ENCODE peak calls at places on chromosomes 1 and 21, in six cellular contexts. G is fibroblast of pulmonary artery, L is mesendoderm, C is BJ, X is heart right ventricle, W is fibroblast of mammary gland. R is an unnamed sample.
A peak's percentile ranks its signal among the peaks of the same experiment; 100 is the strongest.

GRCh38 chr1:97685355-97685754 is 235.5 kb downstream of the DPYD start:
- DNase-seq in G (no peak), L (no peak), C (no peak), X (no peak), W (no peak), R (no peak)

GRCh38 chr1:8742022-8742924 is 75.2 kb downstream of the RERE start:
- DNase-seq in G (no peak), L (no peak), C (no peak), X (no peak), W (no peak), R (no peak)

GRCh38 chr1:7313081-7313546 is 458.0 kb upstream of the VAMP3 start:
- DNase-seq in G (no peak), L (no peak), C (no peak), X (no peak), W (no peak), R (peak; percentile 60)

GRCh38 chr1:11134352-11135266 is 34.9 kb upstream of the EXOSC10 start:
- DNase-seq in G (peak; percentile 26), L (no peak), C (peak; percentile 65), X (no peak), W (peak; percentile 47), R (peak; percentile 68)

GRCh38 chr1:40309374-40310128 is 7.5 kb downstream of the COL9A2 start:
- DNase-seq in G (no peak), L (no peak), C (no peak), X (no peak), W (no peak), R (no peak)

GRCh38 chr21:44557491-44558328 is 885 bp downstream of the KRTAP10-3 start:
- DNase-seq in G (no peak), L (no peak), C (no peak), X (no peak), W (no peak), R (no peak)

GRCh38 chr1:240575976-240576666 is 35.8 kb downstream of the GREM2 start:
- DNase-seq in G (peak; percentile 31), L (peak; percentile 51), C (no peak), X (no peak), W (peak; percentile 83), R (no peak)

GRCh38 chr21:26925636-26926035 is 41.3 kb downstream of the ADAMTS5 start:
- DNase-seq in G (no peak), L (peak; percentile 45), C (no peak), X (no peak), W (no peak), R (no peak)

GRCh38 chr21:42384184-42384583 is 11.7 kb downstream of the TMPRSS3 start:
- DNase-seq in G (no peak), L (no peak), C (no peak), X (no peak), W (no peak), R (no peak)

GRCh38 chr1:84750110-84750509 is 59.8 kb upstream of the SSX2IP start:
- DNase-seq in G (no peak), L (no peak), C (no peak), X (no peak), W (no peak), R (peak; percentile 94)

GRCh38 chr1:154943649-154944421 is 7.3 kb upstream of the PMVK start:
- DNase-seq in G (peak; percentile 38), L (peak; percentile 61), C (no peak), X (peak; percentile 34), W (no peak), R (peak; percentile 47)

GRCh38 chr1:27001570-27002360 is 8.3 kb downstream of the TRNP1 start:
- DNase-seq in G (no peak), L (peak; percentile 37), C (no peak), X (peak; percentile 38), W (peak; percentile 78), R (peak; percentile 65)

GRCh38 chr21:44052830-44053226 is 40.7 kb downstream of the TRAPPC10 start:
- DNase-seq in G (no peak), L (no peak), C (no peak), X (no peak), W (no peak), R (no peak)

GRCh38 chr1:225812488-225813249 is 2.7 kb downstream of the EPHX1 start:
- DNase-seq in G (peak; percentile 39), L (no peak), C (no peak), X (no peak), W (no peak), R (no peak)

GRCh38 chr1:225814381-225814780 is 4.5 kb downstream of the EPHX1 start:
- DNase-seq in G (no peak), L (no peak), C (no peak), X (peak; percentile 72), W (no peak), R (no peak)

GRCh38 chr1:225813250-225813964 is 3.5 kb downstream of the EPHX1 start:
- DNase-seq in G (peak; percentile 70), L (peak; percentile 57), C (no peak), X (peak; percentile 70), W (peak; percentile 79), R (peak; percentile 76)

GRCh38 chr1:225809842-225810578 is at the start of gene EPHX1:
- DNase-seq in G (peak; percentile 89), L (peak; percentile 95), C (peak; percentile 32), X (peak; percentile 93), W (peak; percentile 79), R (peak; percentile 89)

DNA sequence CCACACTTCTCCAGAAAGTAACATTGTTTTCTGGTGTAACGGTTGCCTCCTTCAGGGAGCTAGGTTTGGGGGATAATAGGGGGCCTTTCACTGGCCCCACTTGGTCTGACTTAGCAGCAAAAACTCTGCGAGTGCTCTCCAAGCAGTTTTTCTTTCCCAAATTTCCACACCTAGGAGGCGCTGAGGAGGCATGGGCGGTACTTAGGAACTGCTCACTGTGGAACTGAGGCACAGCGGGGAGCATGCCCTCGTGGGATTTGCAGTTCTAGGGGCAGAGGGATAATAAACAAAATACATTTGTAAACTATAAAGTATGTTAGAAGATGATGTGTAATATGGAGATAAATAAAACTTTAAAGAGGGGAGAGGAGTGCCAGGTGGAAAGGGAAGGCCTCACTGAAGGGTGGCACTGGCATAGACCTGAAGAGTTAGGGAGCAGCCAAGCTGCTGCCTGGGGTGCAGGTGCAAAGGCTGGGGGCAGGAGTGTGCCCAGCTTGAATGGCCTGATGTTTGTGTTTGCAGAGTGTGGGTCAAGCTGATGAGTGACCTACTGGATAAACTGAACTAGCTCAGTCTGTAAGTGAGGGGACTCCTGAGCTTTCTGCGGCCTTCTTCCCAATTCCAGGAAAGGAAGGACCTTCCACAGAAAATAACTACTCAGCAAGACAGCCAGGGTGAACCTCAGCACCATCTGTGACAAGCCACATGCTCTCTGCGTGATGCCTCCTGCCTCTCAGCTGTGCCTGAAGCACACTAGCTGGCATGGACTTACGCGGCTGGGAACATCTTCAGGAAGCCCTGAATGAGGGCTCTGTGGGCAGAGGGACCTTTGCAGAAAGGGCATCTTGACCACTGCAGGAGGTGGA is 1.9 kb downstream of the EPHX1 start:
- DNase-seq in G (no peak), L (peak; percentile 81), C (no peak), X (no peak), W (no peak), R (peak; percentile 19)
- H3K4me3 ChIP-seq in G (peak overlapping the region; percentile 72), L (peak overlapping the region; percentile 15), C (no peak overlapping the region), X (peak overlapping the region; percentile 93), W (no peak overlapping the region), R (no peak overlapping the region)

DNA sequence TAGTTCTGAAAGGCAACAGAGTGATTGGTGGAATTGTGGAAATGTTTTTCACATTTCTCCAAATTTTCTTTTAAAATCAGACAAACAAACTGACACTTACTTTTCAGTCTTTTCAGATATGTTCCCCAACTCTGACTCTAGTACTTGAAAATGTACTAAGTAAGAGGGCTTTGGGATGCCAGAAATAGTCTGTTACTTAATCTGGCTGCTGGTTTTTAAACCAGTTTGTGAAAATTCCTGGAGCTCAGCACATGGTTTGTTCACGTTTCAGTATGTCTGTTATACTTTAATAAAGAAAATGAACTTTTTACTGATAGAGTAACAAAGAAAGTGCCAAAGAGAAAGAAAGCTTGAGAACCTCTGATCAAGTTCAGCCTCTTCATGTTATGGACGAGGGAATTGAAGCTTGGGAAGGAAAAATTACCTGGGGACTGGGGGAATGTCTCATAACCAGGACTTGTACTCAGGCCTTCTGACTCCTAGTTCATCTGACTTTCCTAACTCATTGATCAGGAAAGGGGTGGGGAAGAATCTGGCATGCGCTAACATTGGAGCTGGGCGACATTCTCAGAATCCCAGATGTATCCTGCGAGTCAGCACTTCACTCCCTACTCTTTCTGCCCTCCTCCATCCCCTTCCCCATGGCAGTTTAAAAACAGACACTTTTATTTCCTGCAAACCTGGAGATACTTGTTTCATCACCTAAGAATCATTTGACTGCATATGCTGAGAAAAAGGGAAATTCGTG is 30.8 kb upstream of the DNAJC6 start:
- DNase-seq in G (no peak), L (peak; percentile 71), C (no peak), X (no peak), W (no peak), R (no peak)
- H3K4me3 ChIP-seq in G (no peak overlapping the region), L (no peak overlapping the region), C (no peak overlapping the region), X (peak overlapping the region; percentile 9), W (no peak overlapping the region), R (no peak overlapping the region)

DNA sequence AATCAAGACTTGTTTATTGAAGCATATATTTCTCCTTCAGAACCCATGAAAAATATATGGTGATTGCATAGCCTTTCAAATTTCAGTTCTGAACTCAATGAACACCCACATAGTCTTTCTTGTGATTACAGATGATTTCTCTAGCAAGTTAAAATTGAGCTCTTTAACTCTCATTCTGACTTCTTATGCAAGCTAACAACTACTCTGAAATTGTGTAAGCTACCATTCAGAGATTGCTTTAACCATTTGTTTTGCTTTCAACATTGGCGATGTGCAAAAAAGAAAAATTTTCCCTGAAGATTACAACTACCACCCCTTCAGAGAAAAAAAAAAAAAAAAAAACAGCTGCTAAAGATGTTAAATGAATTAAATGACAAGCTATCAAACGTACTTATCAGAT is 193.9 kb downstream of the DAB1 start:
- DNase-seq in G (no peak), L (no peak), C (no peak), X (no peak), W (no peak), R (no peak)
- H3K4me3 ChIP-seq in G (no peak overlapping the region), L (no peak overlapping the region), C (no peak overlapping the region), X (no peak overlapping the region), W (no peak overlapping the region), R (no peak overlapping the region)

GRCh38 chr1:2642560-2643413 is 10.0 kb upstream of the MMEL1 start:
- DNase-seq in G (peak; percentile 91), L (peak; percentile 95), C (peak; percentile 26), X (peak; percentile 92), W (peak; percentile 83), R (peak; percentile 84)

GRCh38 chr1:2642131-2642559 is 9.3 kb upstream of the MMEL1 start:
- DNase-seq in G (no peak), L (no peak), C (no peak), X (no peak), W (no peak), R (no peak)

GRCh38 chr1:2644171-2644570 is 11.4 kb upstream of the MMEL1 start:
- DNase-seq in G (no peak), L (no peak), C (no peak), X (no peak), W (no peak), R (no peak)

GRCh38 chr1:2644591-2645101 is 11.8 kb upstream of the MMEL1 start:
- DNase-seq in G (no peak), L (no peak), C (no peak), X (no peak), W (no peak), R (no peak)

DNA sequence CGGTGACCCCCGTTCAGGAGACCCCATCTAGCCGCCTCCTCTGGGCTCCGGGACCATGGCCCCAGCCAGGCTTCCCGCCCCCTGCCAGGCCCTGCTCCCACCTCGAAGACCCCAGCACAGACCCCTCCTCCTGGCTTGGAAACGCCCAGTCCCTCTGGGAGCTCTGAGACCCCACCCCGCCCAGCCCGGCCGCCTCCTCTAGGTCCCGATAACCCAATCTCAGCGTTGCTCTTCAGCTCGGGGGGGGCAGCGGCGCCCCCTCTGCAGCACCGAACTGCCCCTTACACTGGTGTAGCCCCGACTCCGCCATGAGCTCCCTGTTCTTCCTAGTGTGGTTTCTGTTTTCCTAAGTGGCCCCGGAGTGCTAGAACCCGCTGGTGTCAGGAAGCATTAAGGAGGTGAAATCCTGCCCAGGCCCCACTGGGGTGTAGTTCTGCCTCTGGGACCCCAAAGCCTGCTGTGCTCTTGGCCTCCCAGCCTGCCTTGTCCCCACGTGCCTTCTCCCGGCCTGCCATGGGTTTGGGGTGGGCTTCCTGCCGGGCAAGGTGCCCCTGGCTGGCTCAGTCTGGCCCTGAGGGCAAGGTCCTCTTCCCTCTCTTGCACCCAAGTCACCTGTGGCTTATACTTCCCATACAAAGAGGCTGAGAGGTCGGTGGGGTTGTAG is 10.7 kb upstream of the MMEL1 start:
- DNase-seq in G (no peak), L (no peak), C (no peak), X (no peak), W (no peak), R (no peak)
- H3K4me3 ChIP-seq in G (peak overlapping the region; percentile 76), L (no peak overlapping the region), C (peak overlapping the region; percentile 98), X (peak overlapping the region; percentile 96), W (peak overlapping the region; percentile 30), R (peak overlapping the region; percentile 58)

R was measured in epithelial cell of esophagus.